ENCODE peak calls at places on chromosomes 2 and 18, in eight cellular contexts. One of them, this sample, is unnamed.

GRCh38 chr18:26488417-26489009 is 59.8 kb downstream of the KCTD1 start:
- DNase-seq in A549: no peak
- DNase-seq in endodermal cell: no peak
- DNase-seq in fibroblast of the aortic adventitia: no peak
- DNase-seq in MG63: no peak
- DNase-seq in skeletal muscle cell: no peak
- DNase-seq in H1: no peak
- DNase-seq in prostate gland: peak; percentile 46
- DNase-seq in this sample: no peak

GRCh38 chr2:119838179-119838578 is 78.5 kb downstream of the PTPN4 start:
- DNase-seq in endodermal cell: no peak
- DNase-seq in prostate gland: peak; percentile 74
- DNase-seq in fibroblast of the aortic adventitia: no peak
- DNase-seq in MG63: no peak
- DNase-seq in skeletal muscle cell: no peak
- DNase-seq in A549: no peak
- DNase-seq in H1: no peak
- DNase-seq in this sample: no peak

GRCh38 chr2:196479350-196479749 is 160.2 kb upstream of the CCDC150 start:
- DNase-seq in MG63: peak; percentile 28
- DNase-seq in fibroblast of the aortic adventitia: peak; percentile 89
- DNase-seq in H1: no peak
- DNase-seq in A549: no peak
- DNase-seq in endodermal cell: no peak
- DNase-seq in prostate gland: no peak
- DNase-seq in skeletal muscle cell: peak; percentile 83
- DNase-seq in this sample: no peak

GRCh38 chr2:173929441-173929840 is 35.7 kb downstream of the SP3 start:
- DNase-seq in H1: no peak
- DNase-seq in endodermal cell: no peak
- DNase-seq in prostate gland: no peak
- DNase-seq in fibroblast of the aortic adventitia: peak; percentile 10
- DNase-seq in skeletal muscle cell: no peak
- DNase-seq in A549: no peak
- DNase-seq in MG63: no peak
- DNase-seq in this sample: no peak

GRCh38 chr2:109368798-109369197 is 239.8 kb downstream of the SH3RF3 start:
- DNase-seq in prostate gland: no peak
- DNase-seq in skeletal muscle cell: no peak
- DNase-seq in fibroblast of the aortic adventitia: no peak
- DNase-seq in MG63: no peak
- DNase-seq in endodermal cell: peak; percentile 35
- DNase-seq in H1: no peak
- DNase-seq in A549: no peak
- DNase-seq in this sample: no peak

GRCh38 chr18:80166725-80167124 is 57.7 kb downstream of the ADNP2 start:
- DNase-seq in MG63: no peak
- DNase-seq in endodermal cell: no peak
- DNase-seq in A549: no peak
- DNase-seq in H1: no peak
- DNase-seq in prostate gland: no peak
- DNase-seq in fibroblast of the aortic adventitia: no peak
- DNase-seq in skeletal muscle cell: no peak
- DNase-seq in this sample: no peak

GRCh38 chr18:28669165-28669564 is 492.2 kb upstream of the CDH2 start:
- DNase-seq in skeletal muscle cell: no peak
- DNase-seq in H1: no peak
- DNase-seq in A549: no peak
- DNase-seq in prostate gland: no peak
- DNase-seq in MG63: no peak
- DNase-seq in endodermal cell: no peak
- DNase-seq in fibroblast of the aortic adventitia: no peak
- DNase-seq in this sample: no peak

GRCh38 chr18:49481317-49481716 is 5.7 kb downstream of the C18orf32 start:
- DNase-seq in fibroblast of the aortic adventitia: peak; percentile 27
- DNase-seq in MG63: no peak
- DNase-seq in A549: no peak
- DNase-seq in skeletal muscle cell: no peak
- DNase-seq in prostate gland: no peak
- DNase-seq in endodermal cell: no peak
- DNase-seq in H1: no peak
- DNase-seq in this sample: no peak

GRCh38 chr2:160411167-160411566 is 82.4 kb downstream of the RBMS1 start:
- DNase-seq in A549: no peak
- DNase-seq in fibroblast of the aortic adventitia: peak; percentile 70
- DNase-seq in MG63: peak; percentile 86
- DNase-seq in endodermal cell: no peak
- DNase-seq in skeletal muscle cell: no peak
- DNase-seq in H1: no peak
- DNase-seq in prostate gland: no peak
- DNase-seq in this sample: no peak

GRCh38 chr2:17441790-17442189 is 76.5 kb downstream of the RAD51AP2 start:
- DNase-seq in prostate gland: no peak
- DNase-seq in MG63: peak; percentile 17
- DNase-seq in A549: no peak
- DNase-seq in endodermal cell: no peak
- DNase-seq in fibroblast of the aortic adventitia: no peak
- DNase-seq in H1: no peak
- DNase-seq in skeletal muscle cell: no peak
- DNase-seq in this sample: no peak

GRCh38 chr2:33786881-33787280 is 187.8 kb upstream of the FAM98A start:
- DNase-seq in endodermal cell: no peak
- DNase-seq in H1: no peak
- DNase-seq in prostate gland: no peak
- DNase-seq in A549: no peak
- DNase-seq in MG63: no peak
- DNase-seq in skeletal muscle cell: no peak
- DNase-seq in fibroblast of the aortic adventitia: no peak
- DNase-seq in this sample: no peak

GRCh38 chr2:212539145-212539880 is 711 bp upstream of the ERBB4 start:
- DNase-seq in H1: peak; percentile 88
- DNase-seq in endodermal cell: peak; percentile 91
- DNase-seq in skeletal muscle cell: no peak
- DNase-seq in fibroblast of the aortic adventitia: no peak
- DNase-seq in A549: no peak
- DNase-seq in prostate gland: peak; percentile 73
- DNase-seq in MG63: peak; percentile 54
- DNase-seq in this sample: no peak

GRCh38 chr2:207505180-207505579 is 24.6 kb upstream of the CREB1 start:
- DNase-seq in endodermal cell: peak; percentile 54
- DNase-seq in skeletal muscle cell: no peak
- DNase-seq in A549: no peak
- DNase-seq in fibroblast of the aortic adventitia: peak; percentile 30
- DNase-seq in prostate gland: no peak
- DNase-seq in H1: no peak
- DNase-seq in MG63: no peak
- DNase-seq in this sample: no peak

GRCh38 chr18:36323421-36323820 is 25.9 kb downstream of the FHOD3 start:
- DNase-seq in A549: no peak
- DNase-seq in prostate gland: no peak
- DNase-seq in skeletal muscle cell: no peak
- DNase-seq in endodermal cell: peak; percentile 24
- DNase-seq in MG63: no peak
- DNase-seq in H1: no peak
- DNase-seq in fibroblast of the aortic adventitia: no peak
- DNase-seq in this sample: no peak

GRCh38 chr2:132909427-132909826 is 239.4 kb upstream of the LYPD1 start:
- DNase-seq in fibroblast of the aortic adventitia: peak; percentile 78
- DNase-seq in endodermal cell: no peak
- DNase-seq in MG63: no peak
- DNase-seq in prostate gland: no peak
- DNase-seq in A549: no peak
- DNase-seq in H1: no peak
- DNase-seq in skeletal muscle cell: no peak
- DNase-seq in this sample: no peak

GRCh38 chr2:189350515-189351209 is 90.6 kb upstream of the WDR75 start:
- DNase-seq in fibroblast of the aortic adventitia: peak; percentile 97
- DNase-seq in skeletal muscle cell: peak; percentile 97
- DNase-seq in endodermal cell: no peak
- DNase-seq in prostate gland: no peak
- DNase-seq in A549: no peak
- DNase-seq in MG63: peak; percentile 77
- DNase-seq in H1: no peak
- DNase-seq in this sample: no peak

GRCh38 chr2:109710505-109711229 is 83.4 kb upstream of the RGPD5 start:
- DNase-seq in skeletal muscle cell: no peak
- DNase-seq in A549: no peak
- DNase-seq in endodermal cell: peak; percentile 34
- DNase-seq in prostate gland: no peak
- DNase-seq in MG63: no peak
- DNase-seq in H1: no peak
- DNase-seq in fibroblast of the aortic adventitia: no peak
- DNase-seq in this sample: no peak

GRCh38 chr2:100757621-100758394 is 62.1 kb upstream of the NPAS2 start:
- DNase-seq in skeletal muscle cell: peak; percentile 95
- DNase-seq in H1: no peak
- DNase-seq in endodermal cell: no peak
- DNase-seq in A549: peak; percentile 39
- DNase-seq in fibroblast of the aortic adventitia: peak; percentile 78
- DNase-seq in MG63: peak; percentile 68
- DNase-seq in prostate gland: no peak
- DNase-seq in this sample: no peak

GRCh38 chr18:3458952-3459853 is 9.2 kb downstream of the TGIF1 start:
- DNase-seq in endodermal cell: no peak
- DNase-seq in A549: no peak
- DNase-seq in fibroblast of the aortic adventitia: peak; percentile 81
- DNase-seq in prostate gland: no peak
- DNase-seq in skeletal muscle cell: no peak
- DNase-seq in H1: no peak
- DNase-seq in MG63: no peak
- DNase-seq in this sample: no peak

GRCh38 chr2:156445311-156446218 is 9.4 kb downstream of the GPD2 start:
- DNase-seq in skeletal muscle cell: peak; percentile 83
- DNase-seq in prostate gland: no peak
- DNase-seq in A549: no peak
- DNase-seq in H1: no peak
- DNase-seq in MG63: peak; percentile 23
- DNase-seq in fibroblast of the aortic adventitia: peak; percentile 93
- DNase-seq in endodermal cell: no peak
- DNase-seq in this sample: no peak
- H3K4me3 ChIP-seq in skeletal muscle cell: no peak overlapping the region
- H3K4me3 ChIP-seq in prostate gland: no peak overlapping the region
- H3K4me3 ChIP-seq in A549: no peak overlapping the region
- H3K4me3 ChIP-seq in H1: no peak overlapping the region
- H3K4me3 ChIP-seq in MG63: no peak overlapping the region
- H3K4me3 ChIP-seq in fibroblast of the aortic adventitia: no peak overlapping the region
- H3K4me3 ChIP-seq in endodermal cell: no peak overlapping the region
- H3K4me3 ChIP-seq in this sample: no peak overlapping the region

GRCh38 chr2:181142514-181142913 is 162.1 kb downstream of the UBE2E3 start:
- DNase-seq in prostate gland: no peak
- DNase-seq in A549: no peak
- DNase-seq in endodermal cell: no peak
- DNase-seq in fibroblast of the aortic adventitia: no peak
- DNase-seq in skeletal muscle cell: no peak
- DNase-seq in MG63: no peak
- DNase-seq in H1: no peak
- DNase-seq in this sample: no peak

GRCh38 chr2:181138816-181139215 is 158.4 kb downstream of the UBE2E3 start:
- DNase-seq in fibroblast of the aortic adventitia: peak; percentile 28
- DNase-seq in prostate gland: no peak
- DNase-seq in skeletal muscle cell: peak; percentile 34
- DNase-seq in A549: no peak
- DNase-seq in MG63: no peak
- DNase-seq in endodermal cell: no peak
- DNase-seq in H1: no peak
- DNase-seq in this sample: no peak

GRCh38 chr2:181141676-181142075 is 161.3 kb downstream of the UBE2E3 start:
- DNase-seq in fibroblast of the aortic adventitia: no peak
- DNase-seq in skeletal muscle cell: no peak
- DNase-seq in prostate gland: no peak
- DNase-seq in A549: no peak
- DNase-seq in MG63: no peak
- DNase-seq in endodermal cell: no peak
- DNase-seq in H1: no peak
- DNase-seq in this sample: no peak

GRCh38 chr2:181143790-181144300 is 163.4 kb downstream of the UBE2E3 start:
- DNase-seq in skeletal muscle cell: no peak
- DNase-seq in H1: no peak
- DNase-seq in fibroblast of the aortic adventitia: no peak
- DNase-seq in prostate gland: no peak
- DNase-seq in A549: no peak
- DNase-seq in MG63: no peak
- DNase-seq in endodermal cell: no peak
- DNase-seq in this sample: no peak

GRCh38 chr2:181140414-181140813 is 160.0 kb downstream of the UBE2E3 start:
- DNase-seq in fibroblast of the aortic adventitia: peak; percentile 78
- DNase-seq in prostate gland: no peak
- DNase-seq in endodermal cell: no peak
- DNase-seq in A549: no peak
- DNase-seq in skeletal muscle cell: peak; percentile 43
- DNase-seq in H1: no peak
- DNase-seq in MG63: peak; percentile 73
- DNase-seq in this sample: no peak
- H3K4me3 ChIP-seq in fibroblast of the aortic adventitia: no peak overlapping the region
- H3K4me3 ChIP-seq in prostate gland: no peak overlapping the region
- H3K4me3 ChIP-seq in endodermal cell: no peak overlapping the region
- H3K4me3 ChIP-seq in A549: no peak overlapping the region
- H3K4me3 ChIP-seq in skeletal muscle cell: no peak overlapping the region
- H3K4me3 ChIP-seq in H1: no peak overlapping the region
- H3K4me3 ChIP-seq in MG63: no peak overlapping the region
- H3K4me3 ChIP-seq in this sample: no peak overlapping the region

GRCh38 chr18:25164837-25165791 is 186.9 kb downstream of the ZNF521 start:
- DNase-seq in H1: no peak
- DNase-seq in endodermal cell: no peak
- DNase-seq in skeletal muscle cell: peak; percentile 43
- DNase-seq in prostate gland: no peak
- DNase-seq in fibroblast of the aortic adventitia: peak; percentile 26
- DNase-seq in A549: no peak
- DNase-seq in MG63: no peak
- DNase-seq in this sample: no peak
- H3K4me3 ChIP-seq in H1: no peak overlapping the region
- H3K4me3 ChIP-seq in endodermal cell: no peak overlapping the region
- H3K4me3 ChIP-seq in skeletal muscle cell: peak overlapping the region; percentile 23
- H3K4me3 ChIP-seq in prostate gland: peak overlapping the region; percentile 11
- H3K4me3 ChIP-seq in fibroblast of the aortic adventitia: peak overlapping the region; percentile 46
- H3K4me3 ChIP-seq in A549: no peak overlapping the region
- H3K4me3 ChIP-seq in MG63: no peak overlapping the region
- H3K4me3 ChIP-seq in this sample: no peak overlapping the region

DNA sequence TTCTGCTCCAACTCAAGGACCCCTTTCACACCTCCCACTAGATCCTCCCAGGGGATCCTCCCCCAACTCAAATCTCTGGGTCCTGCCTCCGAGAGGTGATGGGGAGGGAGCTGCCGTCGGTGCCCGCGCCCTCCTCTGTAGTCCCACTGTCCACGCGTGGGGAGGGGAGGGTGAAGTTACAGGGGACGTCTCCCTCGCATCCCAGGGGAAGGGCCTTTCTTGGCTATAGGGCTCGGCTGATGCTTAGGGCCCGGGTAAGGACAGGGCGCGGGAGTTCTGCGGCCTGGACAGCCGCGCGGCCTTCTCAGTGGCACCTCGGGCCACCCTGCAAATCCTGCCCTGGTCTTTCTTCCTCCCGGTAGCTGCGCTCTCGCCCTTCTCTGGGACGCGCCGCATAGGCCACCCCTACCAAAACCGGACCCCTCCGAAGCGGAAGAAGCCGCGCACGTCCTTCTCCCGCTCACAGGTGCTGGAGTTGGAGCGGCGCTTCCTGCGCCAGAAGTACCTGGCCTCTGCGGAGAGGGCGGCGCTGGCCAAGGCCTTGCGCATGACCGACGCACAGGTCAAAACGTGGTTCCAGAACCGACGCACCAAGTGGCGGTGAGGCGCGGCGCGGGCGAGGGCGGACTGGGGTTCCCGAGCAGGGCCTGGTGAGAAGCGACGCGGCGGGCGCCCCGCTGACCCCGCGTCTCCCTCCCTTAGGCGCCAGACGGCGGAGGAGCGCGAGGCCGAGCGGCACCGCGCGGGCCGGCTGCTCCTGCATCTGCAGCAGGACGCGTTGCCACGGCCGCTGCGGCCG is 1.2 kb downstream of the TLX2 start:
- DNase-seq in MG63: no peak
- DNase-seq in prostate gland: no peak
- DNase-seq in fibroblast of the aortic adventitia: no peak
- DNase-seq in H1: peak; percentile 75
- DNase-seq in skeletal muscle cell: no peak
- DNase-seq in A549: no peak
- DNase-seq in endodermal cell: peak; percentile 85
- DNase-seq in this sample: no peak
- H3K4me3 ChIP-seq in MG63: no peak overlapping the region
- H3K4me3 ChIP-seq in prostate gland: no peak overlapping the region
- H3K4me3 ChIP-seq in fibroblast of the aortic adventitia: no peak overlapping the region
- H3K4me3 ChIP-seq in H1: peak overlapping the region; percentile 5
- H3K4me3 ChIP-seq in skeletal muscle cell: peak overlapping the region; percentile 17
- H3K4me3 ChIP-seq in A549: no peak overlapping the region
- H3K4me3 ChIP-seq in endodermal cell: no peak overlapping the region
- H3K4me3 ChIP-seq in this sample: peak overlapping the region; percentile 21

This sample was measured in iPS DF 6.9.